ENCODE peak calls at places on chromosomes 13 and 19, in five cellular contexts. C, R, L, U and Q are unnamed samples.

GRCh38 chr19:52297601-52298358 is 811 bp downstream of the ZNF480 start:
- DNase-seq in C (no peak), R (no peak), L (no peak), U (no peak), Q (no peak)

GRCh38 chr13:25463496-25463895 is 91.7 kb downstream of the ATP8A2 start:
- DNase-seq in C (no peak), R (no peak), L (no peak), U (peak; percentile 41), Q (no peak)

GRCh38 chr19:19562665-19563347 is 24.7 kb downstream of the CILP2 start:
- DNase-seq in C (no peak), R (no peak), L (no peak), U (no peak), Q (no peak)

GRCh38 chr19:9431475-9431874 is 3.9 kb downstream of the ZNF266 start:
- DNase-seq in C (no peak), R (no peak), L (peak; percentile 87), U (peak; percentile 37), Q (peak; percentile 65)

GRCh38 chr19:49422407-49423277 is 599 bp downstream of the PTH2 start:
- DNase-seq in C (peak; percentile 31), R (no peak), L (peak; percentile 85), U (no peak), Q (no peak)

GRCh38 chr13:46593403-46593802 is 40.4 kb downstream of the LRCH1 start:
- DNase-seq in C (no peak), R (no peak), L (no peak), U (no peak), Q (no peak)

GRCh38 chr19:10863107-10863700 is 8.1 kb upstream of the CARM1 start:
- DNase-seq in C (peak; percentile 7), R (no peak), L (no peak), U (no peak), Q (no peak)

GRCh38 chr13:112911883-112912282 is 57.1 kb upstream of the MCF2L start:
- DNase-seq in C (no peak), R (no peak), L (no peak), U (no peak), Q (no peak)

GRCh38 chr13:110183925-110184324 is 123.0 kb downstream of the COL4A1 start:
- DNase-seq in C (no peak), R (no peak), L (no peak), U (no peak), Q (no peak)